ENCODE peak calls at places on chromosome 6, in five cellular contexts. Q is NT2/D1, O is neuronal stem cell, P is neural progenitor cell, W is HepG2. C is an unnamed sample.

GRCh38 chr6:111591901-111592461 is 13.7 kb downstream of the TRAF3IP2 start:
- DNase-seq in W (no peak), P (no peak), O (no peak), Q (no peak), C (no peak)

GRCh38 chr6:139349464-139350020 is 24.9 kb downstream of the CITED2 start:
- DNase-seq in Q (no peak), O (no peak), W (no peak), P (no peak), C (no peak)

GRCh38 chr6:134289204-134289575 is 28.7 kb downstream of the SGK1 start:
- DNase-seq in Q (no peak), P (no peak), W (no peak), O (no peak), C (no peak)

GRCh38 chr6:5590187-5590586 is 328.9 kb downstream of the FARS2 start:
- DNase-seq in W (no peak), P (no peak), Q (no peak), O (no peak), C (no peak)

GRCh38 chr6:138920906-138921305 is 67.1 kb downstream of the REPS1 start:
- DNase-seq in Q (no peak), P (no peak), W (no peak), O (no peak), C (no peak)

GRCh38 chr6:10099086-10099499 is 315.8 kb downstream of the TFAP2A start:
- DNase-seq in P (no peak), O (no peak), W (no peak), Q (no peak), C (peak; percentile 76)

GRCh38 chr6:14810021-14810420 is 435.8 kb upstream of the JARID2 start:
- DNase-seq in Q (no peak), P (no peak), O (no peak), W (no peak), C (no peak)

GRCh38 chr6:41531591-41532582 is 14.3 kb upstream of the FOXP4 start:
- DNase-seq in O (no peak), Q (no peak), W (no peak), P (no peak), C (peak; percentile 71)

GRCh38 chr6:45432944-45433343 is 55.2 kb upstream of the SUPT3H start:
- DNase-seq in Q (no peak), W (no peak), P (no peak), O (no peak), C (no peak)

GRCh38 chr6:7671076-7671475 is 54.8 kb upstream of the BMP6 start:
- DNase-seq in Q (no peak), O (no peak), W (no peak), P (no peak), C (no peak)

GRCh38 chr6:142551145-142551811 is 249.5 kb downstream of the ADGRG6 start:
- DNase-seq in O (no peak), P (peak; percentile 13), W (no peak), Q (no peak), C (peak; percentile 88)

GRCh38 chr6:72950114-72950860 is 275.0 kb downstream of the KHDC1L start:
- DNase-seq in W (peak; percentile 31), P (no peak), Q (no peak), O (no peak), C (no peak)

GRCh38 chr6:128063850-128064539 is 163.1 kb upstream of the THEMIS start:
- DNase-seq in O (no peak), Q (no peak), P (no peak), W (no peak), C (no peak)

GRCh38 chr6:2614155-2614554 is 136.6 kb downstream of the MYLK4 start:
- DNase-seq in O (no peak), Q (no peak), P (no peak), W (no peak), C (no peak)

GRCh38 chr6:167465497-167465896 is 140.6 kb downstream of the TTLL2 start:
- DNase-seq in Q (no peak), W (no peak), O (no peak), P (no peak), C (no peak)

GRCh38 chr6:34671801-34672656 is 24.5 kb downstream of the ILRUN start:
- DNase-seq in Q (no peak), O (no peak), P (no peak), W (no peak), C (no peak)

GRCh38 chr6:170000071-170000843 is 248.8 kb downstream of the ERMARD start:
- DNase-seq in W (no peak), O (no peak), Q (no peak), P (no peak), C (no peak)

GRCh38 chr6:155216312-155217028 is 47.3 kb upstream of the CLDN20 start:
- DNase-seq in Q (no peak), P (peak; percentile 59), O (peak; percentile 15), W (no peak), C (no peak)

GRCh38 chr6:89145962-89146747 is at the start of gene PM20D2:
- DNase-seq in P (peak; percentile 79), O (peak; percentile 56), Q (no peak), W (peak; percentile 58), C (peak; percentile 89)

GRCh38 chr6:27863962-27864905 is 48.0 kb downstream of the OR2B2 start:
- DNase-seq in W (no peak), P (no peak), Q (no peak), O (no peak), C (peak; percentile 75)

GRCh38 chr6:5163233-5163632 is 78.1 kb downstream of the PPP1R3G start:
- DNase-seq in P (no peak), O (no peak), W (no peak), Q (no peak), C (no peak)

GRCh38 chr6:45841062-45841461 is 174.6 kb downstream of the CLIC5 start:
- DNase-seq in P (no peak), W (no peak), Q (no peak), O (no peak), C (no peak)

GRCh38 chr6:71452709-71453108 is 164.1 kb downstream of the OGFRL1 start:
- DNase-seq in O (no peak), Q (no peak), W (no peak), P (no peak), C (no peak)

GRCh38 chr6:37289931-37290330 is 32.0 kb upstream of the TMEM217 start:
- DNase-seq in P (no peak), Q (no peak), W (no peak), O (no peak), C (no peak)

GRCh38 chr6:104896914-104897313 is 37.2 kb upstream of the HACE1 start:
- DNase-seq in W (no peak), P (no peak), Q (no peak), O (no peak), C (no peak)

GRCh38 chr6:133040025-133040838 is 200.9 kb upstream of the EYA4 start:
- DNase-seq in W (peak; percentile 54), O (no peak), Q (peak; percentile 8), P (peak; percentile 33), C (no peak)

GRCh38 chr6:257031-257725 is 35.1 kb upstream of the DUSP22 start:
- DNase-seq in P (no peak), Q (no peak), W (no peak), O (no peak), C (no peak)

GRCh38 chr6:89239338-89239737 is 22.2 kb upstream of the GABRR1 start:
- DNase-seq in P (no peak), W (no peak), O (no peak), Q (no peak), C (no peak)

GRCh38 chr6:159972506-159973268 is 3.8 kb downstream of the IGF2R start:
- DNase-seq in O (no peak), Q (no peak), W (no peak), P (no peak), C (no peak)

GRCh38 chr6:53112871-53113270 is 35.8 kb downstream of the GCM1 start:
- DNase-seq in W (no peak), O (no peak), Q (no peak), P (no peak), C (no peak)

DNA sequence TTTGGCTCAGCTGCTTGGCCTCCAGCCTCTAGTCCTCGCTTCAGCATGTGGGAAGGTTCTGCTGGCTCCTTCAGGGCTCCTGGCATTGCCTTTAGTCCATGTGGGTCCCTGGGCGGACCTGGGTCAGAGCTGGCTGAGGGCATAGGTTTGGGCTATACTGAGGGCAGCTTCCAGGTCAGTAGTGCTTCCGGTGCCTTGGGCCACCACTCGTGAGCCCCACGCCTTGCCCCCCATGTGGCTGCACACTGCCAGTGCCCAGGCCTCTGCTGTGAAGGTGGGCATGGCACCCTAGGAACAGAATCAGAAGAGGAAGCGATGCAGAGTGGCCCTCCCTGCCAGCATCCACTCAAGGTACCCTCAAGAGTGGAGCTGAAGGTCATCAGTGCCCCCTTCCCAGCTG is 12.7 kb downstream of the AARS2 start:
- DNase-seq in Q (no peak), W (no peak), O (no peak), P (no peak), C (peak; percentile 55)
- H3K4me1 ChIP-seq in Q (peaks cover 3% of the 10 kb centered on the region), W (no peaks in the 10 kb centered on the region), O (peaks cover 3% of the 10 kb centered on the region), P (peaks cover 2% of the 10 kb centered on the region), C (no peaks in the 10 kb centered on the region)

GRCh38 chr6:125155344-125155743 is 1.8 kb downstream of the TPD52L1 start:
- DNase-seq in P (no peak), O (no peak), Q (no peak), W (no peak), C (no peak)
- H3K9ac ChIP-seq in P (no peak overlapping the region), O (no peak overlapping the region), Q (no peak overlapping the region), W (no peak overlapping the region), C (no peak overlapping the region)

GRCh38 chr6:162829013-162829742 is 101.4 kb downstream of the PACRG start:
- DNase-seq in W (no peak), O (no peak), P (no peak), Q (no peak), C (no peak)

GRCh38 chr6:162833776-162834175 is 106.0 kb downstream of the PACRG start:
- DNase-seq in W (no peak), P (no peak), O (no peak), Q (no peak), C (no peak)
- H3K4me1 ChIP-seq in W (no peaks in the 10 kb centered on the region), P (no peaks in the 10 kb centered on the region), O (no peaks in the 10 kb centered on the region), Q (no peaks in the 10 kb centered on the region), C (no peaks in the 10 kb centered on the region)

DNA sequence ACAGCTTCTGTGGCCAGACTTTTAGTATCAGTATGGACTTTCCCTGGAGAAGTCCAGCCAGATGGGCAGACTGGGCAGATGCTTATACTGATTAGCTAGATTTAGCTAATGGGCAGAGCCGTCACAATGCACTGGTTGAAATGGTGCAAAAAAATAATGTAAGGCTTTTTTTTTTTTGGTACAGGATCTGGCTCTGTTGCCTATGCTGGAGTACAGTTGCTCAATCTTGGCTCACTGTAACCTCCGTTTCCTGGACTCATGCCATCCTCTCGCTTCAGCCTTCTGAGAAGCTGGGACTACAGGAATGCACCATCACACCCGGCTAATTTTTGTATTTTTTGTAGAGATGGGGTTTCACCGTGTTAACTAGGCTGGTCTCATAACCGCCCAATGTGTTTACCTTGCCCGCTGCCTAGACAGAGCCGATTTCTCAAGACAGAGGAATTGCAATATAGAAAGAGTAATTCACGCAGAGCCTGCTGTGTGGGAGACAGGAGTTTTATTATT is 16.4 kb upstream of the KIFC1 start:
- DNase-seq in O (no peak), P (no peak), W (no peak), Q (no peak), C (no peak)
- H3K9ac ChIP-seq in O (no peak overlapping the region), P (no peak overlapping the region), W (no peak overlapping the region), Q (no peak overlapping the region), C (no peak overlapping the region)

GRCh38 chr6:123074616-123075015 is 78.6 kb downstream of the CLVS2 start:
- DNase-seq in P (no peak), Q (no peak), W (no peak), O (no peak), C (no peak)
- H3K4me1 ChIP-seq in P (peaks cover 7% of the 10 kb centered on the region), Q (no peaks in the 10 kb centered on the region), W (no peaks in the 10 kb centered on the region), O (no peaks in the 10 kb centered on the region), C (no peaks in the 10 kb centered on the region)

C was measured in kidney.